ENCODE peak calls at places on chromosomes 3 and 15, in ten cellular contexts. K, J, R, Y, Z, L, S, V, N and U are unnamed samples.
A peak's percentile ranks its signal among the peaks of the same experiment; 100 is the strongest.

GRCh38 chr3:72336821-72337479 is 511.3 kb downstream of the SHQ1 start:
- DNase-seq in K (peak; percentile 88), J (peak; percentile 85), R (no peak), Y (peak; percentile 59), Z (peak; percentile 60), L (no peak), S (peak; percentile 89), V (peak; percentile 56), N (peak; percentile 32), U (no peak)

GRCh38 chr3:187013080-187013838 is 82.9 kb downstream of the ST6GAL1 start:
- DNase-seq in K (no peak), J (no peak), R (no peak), Y (no peak), Z (no peak), L (no peak), S (peak; percentile 25), V (no peak), N (no peak), U (no peak)

GRCh38 chr15:68612979-68613740 is 34.4 kb downstream of the CORO2B start:
- DNase-seq in K (no peak), J (no peak), R (peak; percentile 56), Y (no peak), Z (no peak), L (no peak), S (no peak), V (no peak), N (no peak), U (no peak)

GRCh38 chr3:188749010-188749617 is 422.7 kb upstream of the TPRG1 start:
- DNase-seq in K (no peak), J (no peak), R (no peak), Y (no peak), Z (no peak), L (no peak), S (no peak), V (no peak), N (peak; percentile 6), U (peak; percentile 42)

GRCh38 chr3:184541886-184542562 is 19.6 kb upstream of the EPHB3 start:
- DNase-seq in K (no peak), J (no peak), R (no peak), Y (no peak), Z (no peak), L (no peak), S (peak; percentile 39), V (no peak), N (no peak), U (no peak)

GRCh38 chr3:143769663-143770062 is 78.6 kb downstream of the SLC9A9 start:
- DNase-seq in K (no peak), J (no peak), R (no peak), Y (peak; percentile 90), Z (no peak), L (no peak), S (no peak), V (peak; percentile 86), N (peak; percentile 57), U (no peak)

GRCh38 chr15:96374494-96374893 is 44.0 kb downstream of the NR2F2 start:
- DNase-seq in K (no peak), J (no peak), R (no peak), Y (no peak), Z (no peak), L (no peak), S (no peak), V (no peak), N (no peak), U (no peak)

GRCh38 chr15:56798639-56799038 is 65.3 kb upstream of the ZNF280D start:
- DNase-seq in K (peak; percentile 20), J (peak; percentile 17), R (no peak), Y (peak; percentile 92), Z (no peak), L (no peak), S (no peak), V (no peak), N (no peak), U (no peak)

GRCh38 chr3:45758871-45759270 is 37.5 kb downstream of the SLC6A20 start:
- DNase-seq in K (no peak), J (no peak), R (no peak), Y (no peak), Z (no peak), L (no peak), S (no peak), V (no peak), N (no peak), U (no peak)

GRCh38 chr3:11601446-11602241 is 42.1 kb downstream of the VGLL4 start:
- DNase-seq in K (peak; percentile 48), J (peak; percentile 43), R (peak; percentile 86), Y (peak; percentile 55), Z (no peak), L (no peak), S (no peak), V (peak; percentile 23), N (no peak), U (no peak)

GRCh38 chr3:10283638-10284037 is 9.1 kb downstream of the GHRL start:
- DNase-seq in K (no peak), J (peak; percentile 27), R (no peak), Y (no peak), Z (no peak), L (peak; percentile 27), S (no peak), V (no peak), N (no peak), U (no peak)